ENCODE peak calls at places on chromosomes 5 and 9, in four cellular contexts. S, Y, J and Z are unnamed samples.

GRCh38 chr5:148446591-148446990 is 62.8 kb downstream of the FBXO38 start:
- DNase-seq in Y (no peak), J (no peak), S (no peak), Z (no peak)

GRCh38 chr9:110095776-110096175 is 112.2 kb downstream of the C9orf152 start:
- DNase-seq in J (no peak), S (no peak), Y (no peak), Z (no peak)

GRCh38 chr5:122790354-122791123 is 15.7 kb downstream of the SNX2 start:
- DNase-seq in S (no peak), J (no peak), Y (no peak), Z (no peak)

GRCh38 chr5:173413476-173413982 is 85.3 kb upstream of the STC2 start:
- DNase-seq in Y (no peak), S (no peak), J (no peak), Z (no peak)

GRCh38 chr9:130845901-130846381 is 10.9 kb downstream of the ABL1 start:
- DNase-seq in J (peak), Y (no peak), S (peak), Z (no peak)

GRCh38 chr9:110502842-110503241 is 76.7 kb downstream of the SVEP1 start:
- DNase-seq in J (no peak), S (no peak), Y (no peak), Z (no peak)

GRCh38 chr9:133635098-133635497 is 1.1 kb upstream of the DBH start:
- DNase-seq in S (no peak), J (no peak), Y (no peak), Z (no peak)

GRCh38 chr9:101115062-101115461 is 86.5 kb downstream of the PLPPR1 start:
- DNase-seq in Y (no peak), S (no peak), J (no peak), Z (no peak)

GRCh38 chr5:172707285-172708182 is 63.5 kb downstream of the DUSP1 start:
- DNase-seq in S (peak), Y (peak), J (no peak), Z (no peak)

GRCh38 chr9:75866273-75866871 is 24.1 kb upstream of the PCSK5 start:
- DNase-seq in J (peak), Y (peak), S (peak), Z (peak)

GRCh38 chr5:13566903-13567339 is 377.6 kb downstream of the DNAH5 start:
- DNase-seq in Y (no peak), S (peak), J (no peak), Z (no peak)

GRCh38 chr5:84218546-84218945 is 166.1 kb downstream of the EDIL3 start:
- DNase-seq in Y (no peak), S (no peak), J (no peak), Z (no peak)

GRCh38 chr9:134732392-134733110 is 90.9 kb downstream of the COL5A1 start:
- DNase-seq in J (no peak), S (no peak), Y (no peak), Z (no peak)

GRCh38 chr9:31137151-31137849 is 1247.1 kb upstream of the ACO1 start:
- DNase-seq in J (no peak), S (peak), Y (peak), Z (no peak)

GRCh38 chr9:18893051-18893450 is 140.0 kb downstream of the SAXO1 start:
- DNase-seq in S (no peak), J (no peak), Y (no peak), Z (no peak)

GRCh38 chr5:150409638-150410523 is 2.8 kb downstream of the CD74 start:
- DNase-seq in J (peak), S (peak), Y (peak), Z (peak)

GRCh38 chr5:107705390-107706014 is 34.8 kb upstream of the EFNA5 start:
- DNase-seq in Y (no peak), J (no peak), S (no peak), Z (no peak)

GRCh38 chr5:36414869-36415282 is 113.2 kb upstream of the RANBP3L start:
- DNase-seq in Y (peak), S (peak), J (peak), Z (no peak)

GRCh38 chr5:157159209-157159751 is 6.8 kb downstream of the GARIN3 start:
- DNase-seq in S (no peak), J (no peak), Y (no peak), Z (no peak)

GRCh38 chr9:17761984-17762676 is 183.3 kb downstream of the SH3GL2 start:
- DNase-seq in S (no peak), Y (no peak), J (no peak), Z (no peak)

GRCh38 chr9:35680331-35681105 is 6.8 kb downstream of the CA9 start:
- DNase-seq in S (no peak), J (no peak), Y (no peak), Z (no peak)

GRCh38 chr5:139711852-139712171 is 63.7 kb downstream of the CXXC5 start:
- DNase-seq in J (no peak), Y (no peak), S (no peak), Z (no peak)

GRCh38 chr9:72772641-72773040 is 180.2 kb downstream of the ALDH1A1 start:
- DNase-seq in S (no peak), J (no peak), Y (no peak), Z (no peak)

GRCh38 chr5:179263391-179264052 is 81.7 kb downstream of the ADAMTS2 start:
- DNase-seq in J (no peak), Y (no peak), S (no peak), Z (no peak)

GRCh38 chr5:180334176-180334575 is 19.0 kb downstream of the GFPT2 start:
- DNase-seq in Y (no peak), S (no peak), J (no peak), Z (no peak)

GRCh38 chr5:73464016-73464745 is 15.6 kb upstream of the FOXD1 start:
- DNase-seq in S (no peak), J (no peak), Y (no peak), Z (no peak)

GRCh38 chr5:5181650-5182324 is 41.7 kb downstream of the ADAMTS16 start:
- DNase-seq in S (no peak), J (no peak), Y (no peak), Z (no peak)

GRCh38 chr9:76369583-76369982 is 24.6 kb downstream of the RFK start:
- DNase-seq in Y (peak), J (no peak), S (no peak), Z (no peak)

GRCh38 chr9:127919253-127919815 is 2.5 kb upstream of the ST6GALNAC4 start:
- DNase-seq in J (peak), S (peak), Y (peak), Z (no peak)

GRCh38 chr9:121883281-121884056 is 209.6 kb downstream of the TTLL11 start:
- DNase-seq in S (no peak), J (no peak), Y (no peak), Z (no peak)

GRCh38 chr9:69122391-69123141 is 51.5 kb upstream of the TJP2 start:
- DNase-seq in J (no peak), S (no peak), Y (peak), Z (no peak)

GRCh38 chr5:1161832-1162229 is 39.6 kb upstream of the SLC6A19 start:
- DNase-seq in J (no peak), Y (no peak), S (no peak), Z (no peak)

GRCh38 chr5:144369001-144369400 is 198.3 kb downstream of the KCTD16 start:
- DNase-seq in Y (no peak), S (no peak), J (no peak), Z (no peak)

GRCh38 chr5:181181650-181182565 is 23.1 kb downstream of the TRIM7 start:
- DNase-seq in J (no peak), Y (peak), S (peak), Z (no peak)

GRCh38 chr5:38101897-38102296 is 156.5 kb upstream of the EGFLAM start:
- DNase-seq in J (no peak), Y (no peak), S (no peak), Z (no peak)

GRCh38 chr5:124398471-124398870 is 348.0 kb downstream of the ZNF608 start:
- DNase-seq in S (no peak), Y (no peak), J (no peak), Z (no peak)

GRCh38 chr9:122900791-122901190 is 4.4 kb downstream of the RC3H2 start:
- DNase-seq in Y (no peak), S (no peak), J (no peak), Z (no peak)

GRCh38 chr5:149429839-149430721 is 51.0 kb upstream of the IL17B start:
- DNase-seq in J (peak), Y (peak), S (no peak), Z (no peak)

GRCh38 chr9:12667892-12668291 is 25.3 kb upstream of the TYRP1 start:
- DNase-seq in S (no peak), J (no peak), Y (no peak), Z (no peak)

GRCh38 chr5:1380910-1381309 is 36.0 kb upstream of the CLPTM1L start:
- DNase-seq in Y (no peak), J (no peak), S (no peak), Z (no peak)

DNA sequence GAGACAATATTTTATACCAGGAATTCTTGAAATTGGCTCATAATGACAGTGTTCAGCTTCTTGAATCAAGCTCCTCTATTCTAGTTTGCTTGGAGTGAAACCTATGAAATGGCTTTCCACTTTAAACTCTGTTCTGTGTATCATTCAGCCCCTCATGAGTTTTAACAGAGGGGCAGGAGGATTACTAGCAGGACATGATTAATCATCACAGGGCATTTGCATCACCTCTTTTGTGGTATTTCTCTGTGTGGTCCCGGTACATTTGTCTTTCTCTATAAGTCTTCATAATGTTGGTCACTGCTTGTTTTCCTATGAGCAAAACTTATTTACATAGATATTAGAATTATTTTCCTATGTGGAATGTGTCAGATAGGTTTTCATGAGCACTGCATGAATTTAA is 21.2 kb downstream of the CAST start:
- DNase-seq in J (no peak), Y (no peak), S (no peak), Z (no peak)
- TF ChIP-seq CTCF in J (no peak), Y (no peak), S (no peak), Z (no peak)

DNA sequence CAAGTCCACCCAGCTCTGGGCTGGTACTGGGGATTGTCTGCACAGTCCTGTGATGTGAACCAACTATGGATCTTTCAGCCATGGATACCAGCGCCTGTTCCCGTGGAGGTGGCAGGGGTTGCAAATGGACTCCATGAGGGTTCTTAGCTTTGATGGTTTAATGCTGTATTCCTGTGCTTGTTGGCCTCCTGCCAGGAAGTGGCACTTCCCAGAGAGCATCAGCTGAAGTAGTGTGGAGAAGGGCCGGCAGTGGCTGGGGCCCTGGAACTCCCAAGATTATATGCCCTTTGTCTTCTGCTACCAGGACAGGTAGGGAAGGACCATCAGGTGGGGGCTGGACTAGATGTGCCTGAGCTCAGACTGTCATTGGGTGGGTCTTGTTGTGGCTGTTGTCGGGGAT is 1104.8 kb upstream of the COX7C start:
- DNase-seq in Y (no peak), S (no peak), J (no peak), Z (no peak)
- TF ChIP-seq RFX5 in Y (no peak), S (no peak), J (no peak), Z (no peak)

GRCh38 chr5:141349917-141350619 is at the start of gene PCDHGB1:
- DNase-seq in J (peak), Y (peak), S (peak), Z (peak)
- TF ChIP-seq JUN in J (no peak), Y (no peak), S (no peak), Z (no peak)

DNA sequence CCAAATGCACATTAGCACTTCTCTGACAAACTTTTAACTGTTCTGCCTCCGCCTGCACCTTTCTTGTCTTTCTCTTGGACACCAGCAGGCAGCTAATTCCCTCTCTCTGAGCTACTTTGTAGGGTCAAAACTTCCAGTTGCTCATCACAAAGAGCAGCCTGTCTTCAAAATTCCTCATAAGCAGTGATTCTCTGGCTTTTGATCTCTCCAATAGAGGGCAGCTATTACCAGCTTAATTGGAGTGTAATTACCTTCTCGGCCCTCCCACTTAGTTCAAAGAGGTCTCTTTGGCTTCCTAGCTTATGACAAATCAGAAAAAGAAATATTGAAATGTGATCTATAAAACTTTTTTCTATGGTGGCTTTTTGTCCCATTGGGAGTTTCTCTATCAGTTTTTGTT is 43.6 kb upstream of the RAD23B start:
- DNase-seq in S (no peak), Y (peak), J (no peak), Z (no peak)
- TF ChIP-seq CTCF in S (no peak), Y (peak), J (peak), Z (no peak)

GRCh38 chr5:176543428-176544182 is 5.5 kb upstream of the CDHR2 start:
- DNase-seq in S (peak), Y (no peak), J (peak), Z (peak)
- TF ChIP-seq RFX5 in S (no peak), Y (no peak), J (no peak), Z (no peak)